ENCODE peak calls at places on chromosomes 16 and 17, in eight cellular contexts. One of them, this sample, is unnamed.
A peak's percentile ranks its signal among the peaks of the same experiment; 100 is the strongest.

GRCh38 chr16:51149251-51149661 is 1.8 kb downstream of the SALL1 start:
- DNase-seq in choroid plexus epithelial cell: no peak
- DNase-seq in GM23338: peak; percentile 36
- DNase-seq in fibroblast of the aortic adventitia: no peak
- DNase-seq in lower leg skin: no peak
- DNase-seq in heart left ventricle: no peak
- DNase-seq in astrocyte of the spinal cord: peak; percentile 55
- DNase-seq in kidney epithelial cell: no peak
- DNase-seq in this sample: no peak

GRCh38 chr17:12047977-12048376 is 27.3 kb downstream of the MAP2K4 start:
- DNase-seq in choroid plexus epithelial cell: peak; percentile 40
- DNase-seq in GM23338: no peak
- DNase-seq in fibroblast of the aortic adventitia: peak; percentile 14
- DNase-seq in lower leg skin: no peak
- DNase-seq in heart left ventricle: no peak
- DNase-seq in astrocyte of the spinal cord: peak; percentile 17
- DNase-seq in kidney epithelial cell: no peak
- DNase-seq in this sample: no peak

GRCh38 chr16:72838999-72839398 is 208.9 kb downstream of the ZFHX3 start:
- DNase-seq in choroid plexus epithelial cell: no peak
- DNase-seq in GM23338: no peak
- DNase-seq in fibroblast of the aortic adventitia: no peak
- DNase-seq in lower leg skin: no peak
- DNase-seq in heart left ventricle: no peak
- DNase-seq in astrocyte of the spinal cord: no peak
- DNase-seq in kidney epithelial cell: no peak
- DNase-seq in this sample: no peak

GRCh38 chr16:84391151-84391873 is 23.0 kb downstream of the ATP2C2 start:
- DNase-seq in choroid plexus epithelial cell: peak; percentile 21
- DNase-seq in GM23338: no peak
- DNase-seq in fibroblast of the aortic adventitia: peak; percentile 26
- DNase-seq in lower leg skin: no peak
- DNase-seq in heart left ventricle: no peak
- DNase-seq in astrocyte of the spinal cord: peak; percentile 37
- DNase-seq in kidney epithelial cell: no peak
- DNase-seq in this sample: no peak

GRCh38 chr17:45229681-45230409 is 8.2 kb downstream of the FMNL1 start:
- DNase-seq in choroid plexus epithelial cell: peak; percentile 39
- DNase-seq in GM23338: no peak
- DNase-seq in fibroblast of the aortic adventitia: no peak
- DNase-seq in lower leg skin: no peak
- DNase-seq in heart left ventricle: no peak
- DNase-seq in astrocyte of the spinal cord: no peak
- DNase-seq in kidney epithelial cell: no peak
- DNase-seq in this sample: no peak

GRCh38 chr17:29107084-29107483 is 64.1 kb downstream of the PIPOX start:
- DNase-seq in choroid plexus epithelial cell: no peak
- DNase-seq in GM23338: no peak
- DNase-seq in fibroblast of the aortic adventitia: no peak
- DNase-seq in lower leg skin: no peak
- DNase-seq in heart left ventricle: no peak
- DNase-seq in astrocyte of the spinal cord: no peak
- DNase-seq in kidney epithelial cell: no peak
- DNase-seq in this sample: no peak

GRCh38 chr17:31313982-31314787 is at the start of gene EVI2B:
- DNase-seq in choroid plexus epithelial cell: peak; percentile 80
- DNase-seq in GM23338: no peak
- DNase-seq in fibroblast of the aortic adventitia: peak; percentile 67
- DNase-seq in lower leg skin: no peak
- DNase-seq in heart left ventricle: no peak
- DNase-seq in astrocyte of the spinal cord: peak; percentile 21
- DNase-seq in kidney epithelial cell: no peak
- DNase-seq in this sample: peak; percentile 87

GRCh38 chr16:80614908-80615696 is 74.3 kb downstream of the DYNLRB2 start:
- DNase-seq in choroid plexus epithelial cell: peak; percentile 91
- DNase-seq in GM23338: peak; percentile 12
- DNase-seq in fibroblast of the aortic adventitia: peak; percentile 33
- DNase-seq in lower leg skin: no peak
- DNase-seq in heart left ventricle: no peak
- DNase-seq in astrocyte of the spinal cord: peak; percentile 85
- DNase-seq in kidney epithelial cell: peak; percentile 54
- DNase-seq in this sample: no peak

GRCh38 chr17:29113334-29113733 is 66.9 kb downstream of the MYO18A start:
- DNase-seq in choroid plexus epithelial cell: no peak
- DNase-seq in GM23338: peak; percentile 59
- DNase-seq in fibroblast of the aortic adventitia: no peak
- DNase-seq in lower leg skin: no peak
- DNase-seq in heart left ventricle: no peak
- DNase-seq in astrocyte of the spinal cord: no peak
- DNase-seq in kidney epithelial cell: no peak
- DNase-seq in this sample: peak; percentile 16

GRCh38 chr17:43689814-43690213 is 28.1 kb upstream of the MEOX1 start:
- DNase-seq in choroid plexus epithelial cell: no peak
- DNase-seq in GM23338: no peak
- DNase-seq in fibroblast of the aortic adventitia: no peak
- DNase-seq in lower leg skin: no peak
- DNase-seq in heart left ventricle: no peak
- DNase-seq in astrocyte of the spinal cord: no peak
- DNase-seq in kidney epithelial cell: no peak
- DNase-seq in this sample: no peak

GRCh38 chr16:20415541-20415940 is 6.2 kb downstream of the ACSM5 start:
- DNase-seq in choroid plexus epithelial cell: no peak
- DNase-seq in GM23338: no peak
- DNase-seq in fibroblast of the aortic adventitia: no peak
- DNase-seq in lower leg skin: no peak
- DNase-seq in heart left ventricle: no peak
- DNase-seq in astrocyte of the spinal cord: no peak
- DNase-seq in kidney epithelial cell: no peak
- DNase-seq in this sample: no peak

GRCh38 chr16:9526791-9527190 is 435.3 kb downstream of the HAPSTR1 start:
- DNase-seq in choroid plexus epithelial cell: no peak
- DNase-seq in GM23338: peak; percentile 58
- DNase-seq in fibroblast of the aortic adventitia: no peak
- DNase-seq in lower leg skin: no peak
- DNase-seq in heart left ventricle: no peak
- DNase-seq in astrocyte of the spinal cord: no peak
- DNase-seq in kidney epithelial cell: no peak
- DNase-seq in this sample: no peak

GRCh38 chr16:53771655-53772497 is 67.9 kb downstream of the FTO start:
- DNase-seq in choroid plexus epithelial cell: peak; percentile 56
- DNase-seq in GM23338: no peak
- DNase-seq in fibroblast of the aortic adventitia: no peak
- DNase-seq in lower leg skin: no peak
- DNase-seq in heart left ventricle: no peak
- DNase-seq in astrocyte of the spinal cord: no peak
- DNase-seq in kidney epithelial cell: no peak
- DNase-seq in this sample: peak; percentile 7

GRCh38 chr17:50899005-50899460 is 32.9 kb upstream of the TOB1 start:
- DNase-seq in choroid plexus epithelial cell: no peak
- DNase-seq in GM23338: no peak
- DNase-seq in fibroblast of the aortic adventitia: no peak
- DNase-seq in lower leg skin: no peak
- DNase-seq in heart left ventricle: no peak
- DNase-seq in astrocyte of the spinal cord: no peak
- DNase-seq in kidney epithelial cell: no peak
- DNase-seq in this sample: no peak

GRCh38 chr16:25868041-25868600 is 176.4 kb downstream of the HS3ST4 start:
- DNase-seq in choroid plexus epithelial cell: no peak
- DNase-seq in GM23338: no peak
- DNase-seq in fibroblast of the aortic adventitia: no peak
- DNase-seq in lower leg skin: no peak
- DNase-seq in heart left ventricle: no peak
- DNase-seq in astrocyte of the spinal cord: no peak
- DNase-seq in kidney epithelial cell: no peak
- DNase-seq in this sample: no peak

GRCh38 chr16:68289621-68290329 is 21.0 kb downstream of the SLC7A6OS start:
- DNase-seq in choroid plexus epithelial cell: peak; percentile 23
- DNase-seq in GM23338: no peak
- DNase-seq in fibroblast of the aortic adventitia: peak; percentile 46
- DNase-seq in lower leg skin: no peak
- DNase-seq in heart left ventricle: no peak
- DNase-seq in astrocyte of the spinal cord: peak; percentile 31
- DNase-seq in kidney epithelial cell: no peak
- DNase-seq in this sample: peak; percentile 80

GRCh38 chr17:77924757-77925336 is 33.7 kb upstream of the TNRC6C start:
- DNase-seq in choroid plexus epithelial cell: peak; percentile 37
- DNase-seq in GM23338: peak; percentile 83
- DNase-seq in fibroblast of the aortic adventitia: peak; percentile 94
- DNase-seq in lower leg skin: no peak
- DNase-seq in heart left ventricle: peak; percentile 45
- DNase-seq in astrocyte of the spinal cord: peak; percentile 47
- DNase-seq in kidney epithelial cell: no peak
- DNase-seq in this sample: no peak

GRCh38 chr17:73293480-73293911 is 18.3 kb downstream of the CDC42EP4 start:
- DNase-seq in choroid plexus epithelial cell: peak; percentile 75
- DNase-seq in GM23338: no peak
- DNase-seq in fibroblast of the aortic adventitia: peak; percentile 85
- DNase-seq in lower leg skin: no peak
- DNase-seq in heart left ventricle: peak; percentile 60
- DNase-seq in astrocyte of the spinal cord: peak; percentile 78
- DNase-seq in kidney epithelial cell: peak; percentile 95
- DNase-seq in this sample: no peak

GRCh38 chr16:11145173-11145820 is 110.7 kb downstream of the SOCS1 start:
- DNase-seq in choroid plexus epithelial cell: no peak
- DNase-seq in GM23338: no peak
- DNase-seq in fibroblast of the aortic adventitia: peak; percentile 69
- DNase-seq in lower leg skin: no peak
- DNase-seq in heart left ventricle: no peak
- DNase-seq in astrocyte of the spinal cord: no peak
- DNase-seq in kidney epithelial cell: no peak
- DNase-seq in this sample: no peak

GRCh38 chr16:76756951-76757350 is 434.0 kb upstream of the MON1B start:
- DNase-seq in choroid plexus epithelial cell: no peak
- DNase-seq in GM23338: no peak
- DNase-seq in fibroblast of the aortic adventitia: peak; percentile 9
- DNase-seq in lower leg skin: no peak
- DNase-seq in heart left ventricle: no peak
- DNase-seq in astrocyte of the spinal cord: no peak
- DNase-seq in kidney epithelial cell: no peak
- DNase-seq in this sample: no peak

GRCh38 chr17:50259484-50260324 is 14.6 kb upstream of the TMEM92 start:
- DNase-seq in choroid plexus epithelial cell: no peak
- DNase-seq in GM23338: no peak
- DNase-seq in fibroblast of the aortic adventitia: no peak
- DNase-seq in lower leg skin: no peak
- DNase-seq in heart left ventricle: no peak
- DNase-seq in astrocyte of the spinal cord: no peak
- DNase-seq in kidney epithelial cell: no peak
- DNase-seq in this sample: no peak

GRCh38 chr16:57301126-57301817 is 16.8 kb upstream of the PLLP start:
- DNase-seq in choroid plexus epithelial cell: no peak
- DNase-seq in GM23338: peak; percentile 65
- DNase-seq in fibroblast of the aortic adventitia: no peak
- DNase-seq in lower leg skin: no peak
- DNase-seq in heart left ventricle: no peak
- DNase-seq in astrocyte of the spinal cord: no peak
- DNase-seq in kidney epithelial cell: no peak
- DNase-seq in this sample: no peak

GRCh38 chr16:57297856-57298255 is 13.4 kb upstream of the PLLP start:
- DNase-seq in choroid plexus epithelial cell: no peak
- DNase-seq in GM23338: peak; percentile 65
- DNase-seq in fibroblast of the aortic adventitia: no peak
- DNase-seq in lower leg skin: no peak
- DNase-seq in heart left ventricle: no peak
- DNase-seq in astrocyte of the spinal cord: no peak
- DNase-seq in kidney epithelial cell: no peak
- DNase-seq in this sample: peak; percentile 67

GRCh38 chr16:57299009-57299718 is 14.7 kb upstream of the PLLP start:
- DNase-seq in choroid plexus epithelial cell: no peak
- DNase-seq in GM23338: peak; percentile 79
- DNase-seq in fibroblast of the aortic adventitia: no peak
- DNase-seq in lower leg skin: peak; percentile 59
- DNase-seq in heart left ventricle: no peak
- DNase-seq in astrocyte of the spinal cord: no peak
- DNase-seq in kidney epithelial cell: peak; percentile 44
- DNase-seq in this sample: no peak

GRCh38 chr16:57300387-57301125 is 16.1 kb upstream of the PLLP start:
- DNase-seq in choroid plexus epithelial cell: peak; percentile 99
- DNase-seq in GM23338: peak; percentile 100
- DNase-seq in fibroblast of the aortic adventitia: peak; percentile 99
- DNase-seq in lower leg skin: peak; percentile 100
- DNase-seq in heart left ventricle: peak; percentile 98
- DNase-seq in astrocyte of the spinal cord: peak; percentile 99
- DNase-seq in kidney epithelial cell: peak; percentile 92
- DNase-seq in this sample: peak; percentile 100

GRCh38 chr16:57299719-57300386 is 15.4 kb upstream of the PLLP start:
- DNase-seq in choroid plexus epithelial cell: peak; percentile 97
- DNase-seq in GM23338: peak; percentile 94
- DNase-seq in fibroblast of the aortic adventitia: peak; percentile 98
- DNase-seq in lower leg skin: peak; percentile 90
- DNase-seq in heart left ventricle: peak; percentile 90
- DNase-seq in astrocyte of the spinal cord: peak; percentile 96
- DNase-seq in kidney epithelial cell: peak; percentile 76
- DNase-seq in this sample: peak; percentile 93
- TF ChIP-seq CTCF in choroid plexus epithelial cell: peak; percentile 1
- TF ChIP-seq CTCF in GM23338: no peak
- TF ChIP-seq CTCF in fibroblast of the aortic adventitia: peak; percentile 42
- TF ChIP-seq CTCF in lower leg skin: no peak
- TF ChIP-seq CTCF in heart left ventricle: peak; percentile 17
- TF ChIP-seq CTCF in astrocyte of the spinal cord: no peak
- TF ChIP-seq CTCF in kidney epithelial cell: no peak
- TF ChIP-seq CTCF in this sample: peak; percentile 25

GRCh38 chr17:47975189-47975814 is 4.4 kb downstream of the CDK5RAP3 start:
- DNase-seq in choroid plexus epithelial cell: no peak
- DNase-seq in GM23338: peak; percentile 47
- DNase-seq in fibroblast of the aortic adventitia: no peak
- DNase-seq in lower leg skin: no peak
- DNase-seq in heart left ventricle: no peak
- DNase-seq in astrocyte of the spinal cord: no peak
- DNase-seq in kidney epithelial cell: no peak
- DNase-seq in this sample: no peak
- TF ChIP-seq CTCF in choroid plexus epithelial cell: no peak
- TF ChIP-seq CTCF in GM23338: peak; percentile 27
- TF ChIP-seq CTCF in fibroblast of the aortic adventitia: no peak
- TF ChIP-seq CTCF in lower leg skin: no peak
- TF ChIP-seq CTCF in heart left ventricle: no peak
- TF ChIP-seq CTCF in astrocyte of the spinal cord: no peak
- TF ChIP-seq CTCF in kidney epithelial cell: no peak
- TF ChIP-seq CTCF in this sample: peak; percentile 54

GRCh38 chr16:61148930-61149329 is 887.3 kb downstream of the CDH8 start:
- DNase-seq in choroid plexus epithelial cell: no peak
- DNase-seq in GM23338: peak; percentile 28
- DNase-seq in fibroblast of the aortic adventitia: no peak
- DNase-seq in lower leg skin: no peak
- DNase-seq in heart left ventricle: no peak
- DNase-seq in astrocyte of the spinal cord: no peak
- DNase-seq in kidney epithelial cell: no peak
- DNase-seq in this sample: peak; percentile 60
- TF ChIP-seq CTCF in choroid plexus epithelial cell: no peak
- TF ChIP-seq CTCF in GM23338: peak; percentile 47
- TF ChIP-seq CTCF in fibroblast of the aortic adventitia: no peak
- TF ChIP-seq CTCF in lower leg skin: no peak
- TF ChIP-seq CTCF in heart left ventricle: no peak
- TF ChIP-seq CTCF in astrocyte of the spinal cord: no peak
- TF ChIP-seq CTCF in kidney epithelial cell: no peak
- TF ChIP-seq CTCF in this sample: peak; percentile 79

GRCh38 chr16:7026639-7027038 is 306.0 kb upstream of the RBFOX1 start:
- DNase-seq in choroid plexus epithelial cell: no peak
- DNase-seq in GM23338: no peak
- DNase-seq in fibroblast of the aortic adventitia: no peak
- DNase-seq in lower leg skin: no peak
- DNase-seq in heart left ventricle: no peak
- DNase-seq in astrocyte of the spinal cord: no peak
- DNase-seq in kidney epithelial cell: no peak
- DNase-seq in this sample: no peak

GRCh38 chr16:7021653-7022275 is 310.9 kb upstream of the RBFOX1 start:
- DNase-seq in choroid plexus epithelial cell: no peak
- DNase-seq in GM23338: no peak
- DNase-seq in fibroblast of the aortic adventitia: no peak
- DNase-seq in lower leg skin: no peak
- DNase-seq in heart left ventricle: no peak
- DNase-seq in astrocyte of the spinal cord: no peak
- DNase-seq in kidney epithelial cell: no peak
- DNase-seq in this sample: no peak

GRCh38 chr16:7025616-7026190 is 306.9 kb upstream of the RBFOX1 start:
- DNase-seq in choroid plexus epithelial cell: peak; percentile 2
- DNase-seq in GM23338: peak; percentile 76
- DNase-seq in fibroblast of the aortic adventitia: no peak
- DNase-seq in lower leg skin: peak; percentile 33
- DNase-seq in heart left ventricle: peak; percentile 31
- DNase-seq in astrocyte of the spinal cord: no peak
- DNase-seq in kidney epithelial cell: no peak
- DNase-seq in this sample: peak; percentile 57
- TF ChIP-seq CTCF in choroid plexus epithelial cell: no peak
- TF ChIP-seq CTCF in GM23338: peak; percentile 60
- TF ChIP-seq CTCF in fibroblast of the aortic adventitia: no peak
- TF ChIP-seq CTCF in lower leg skin: no peak
- TF ChIP-seq CTCF in heart left ventricle: peak; percentile 51
- TF ChIP-seq CTCF in astrocyte of the spinal cord: peak; percentile 18
- TF ChIP-seq CTCF in kidney epithelial cell: peak; percentile 50
- TF ChIP-seq CTCF in this sample: peak; percentile 83